ENCODE peak calls at places on chromosome 19, in five cellular contexts. N is Calu3, K is T-helper 2 cell, V is prostate gland, H is A549. Q is an unnamed sample.

GRCh38 chr19:54967611-54968010 is 1.4 kb downstream of the NLRP2 start:
- DNase-seq in N (no peak), K (no peak), V (no peak), H (no peak), Q (no peak)

GRCh38 chr19:40831502-40832430 is 18.5 kb downstream of the CYP2A6 start:
- DNase-seq in N (peak; percentile 77), K (no peak), V (peak; percentile 90), H (peak; percentile 60), Q (peak; percentile 93)

GRCh38 chr19:2462635-2463421 is 6.1 kb upstream of the LMNB2 start:
- DNase-seq in N (peak; percentile 35), K (no peak), V (peak; percentile 83), H (no peak), Q (peak; percentile 80)

GRCh38 chr19:39074205-39074692 is 9.9 kb upstream of the ACP7 start:
- DNase-seq in N (no peak), K (no peak), V (no peak), H (no peak), Q (no peak)

GRCh38 chr19:14974488-14974887 is 5.2 kb downstream of the SLC1A6 start:
- DNase-seq in N (no peak), K (no peak), V (no peak), H (no peak), Q (no peak)

GRCh38 chr19:42216653-42217521 is 590 bp downstream of the DEDD2 start:
- DNase-seq in N (peak; percentile 51), K (no peak), V (no peak), H (peak; percentile 66), Q (no peak)

GRCh38 chr19:55690109-55690768 is 15.2 kb downstream of the EPN1 start:
- DNase-seq in N (no peak), K (no peak), V (no peak), H (no peak), Q (peak; percentile 72)

GRCh38 chr19:7979011-7979410 is 26.4 kb downstream of the ELAVL1 start:
- DNase-seq in N (no peak), K (no peak), V (no peak), H (no peak), Q (no peak)

GRCh38 chr19:31286491-31286890 is 62.7 kb downstream of the TSHZ3 start:
- DNase-seq in N (no peak), K (no peak), V (no peak), H (no peak), Q (no peak)

GRCh38 chr19:46392252-46392801 is 21.0 kb downstream of the CCDC8 start:
- DNase-seq in N (no peak), K (no peak), V (no peak), H (no peak), Q (no peak)

GRCh38 chr19:5046339-5047039 is 77.6 kb downstream of the KDM4B start:
- DNase-seq in N (peak; percentile 63), K (no peak), V (peak; percentile 90), H (peak; percentile 86), Q (peak; percentile 44)

GRCh38 chr19:17524651-17525050 is 13.2 kb downstream of the PGLS start:
- DNase-seq in N (no peak), K (no peak), V (no peak), H (no peak), Q (no peak)

GRCh38 chr19:43425567-43426392 is 11.1 kb downstream of the TEX101 start:
- DNase-seq in N (peak; percentile 60), K (no peak), V (peak; percentile 56), H (no peak), Q (peak; percentile 66)